ENCODE peak calls at places on chromosomes 16 and 17, in seven cellular contexts. P, K, R, N, C, D and O are unnamed samples.

GRCh38 chr17:72270530-72270929 is 149.7 kb downstream of the SOX9 start:
- DNase-seq in P (no peak), K (no peak), R (no peak), N (no peak), C (no peak), D (no peak), O (no peak)

GRCh38 chr17:75819116-75819515 is 25.1 kb downstream of the UNC13D start:
- DNase-seq in P (no peak), K (no peak), R (no peak), N (no peak), C (no peak), D (no peak), O (no peak)

GRCh38 chr17:45129426-45129939 is 2.8 kb downstream of the PLCD3 start:
- DNase-seq in P (peak), K (peak), R (no peak), N (no peak), C (no peak), D (no peak), O (no peak)

GRCh38 chr17:59377410-59377809 is 46.0 kb downstream of the YPEL2 start:
- DNase-seq in P (no peak), K (no peak), R (no peak), N (no peak), C (no peak), D (no peak), O (no peak)

GRCh38 chr16:46857261-46857962 is 26.4 kb upstream of the C16orf87 start:
- DNase-seq in P (no peak), K (no peak), R (no peak), N (peak), C (peak), D (no peak), O (no peak)

GRCh38 chr16:82263456-82264159 is 93.6 kb upstream of the MPHOSPH6 start:
- DNase-seq in P (no peak), K (no peak), R (peak), N (peak), C (peak), D (peak), O (no peak)

GRCh38 chr17:38453951-38454421 is 25.7 kb downstream of the ARHGAP23 start:
- DNase-seq in P (peak), K (peak), R (no peak), N (no peak), C (no peak), D (no peak), O (no peak)

GRCh38 chr16:58032710-58033293 is 7.2 kb downstream of the MMP15 start:
- DNase-seq in P (no peak), K (peak), R (no peak), N (no peak), C (no peak), D (no peak), O (no peak)

GRCh38 chr16:80142940-80143339 is 397.9 kb upstream of the DYNLRB2 start:
- DNase-seq in P (no peak), K (no peak), R (no peak), N (no peak), C (no peak), D (no peak), O (no peak)